ENCODE peak calls at places on chromosomes 4 and X, in seven cellular contexts. Q is GM12865, D is fibroblast of lung, F is left lung, C is psoas muscle, X is kidney epithelial cell, O is prostate gland. G is an unnamed sample.

GRCh38 chr4:1288786-1289185 is 905 bp upstream of the MAEA start:
- DNase-seq in Q (no peak), D (no peak), F (no peak), C (no peak), X (no peak), O (no peak), G (no peak)

GRCh38 chr4:108171541-108172230 is 3.0 kb upstream of the LEF1 start:
- DNase-seq in Q (peak), D (no peak), F (no peak), C (no peak), X (no peak), O (no peak), G (no peak)

GRCh38 chrX:682892-683291 is 52.3 kb downstream of the SHOX start:
- DNase-seq in Q (no peak), D (no peak), F (no peak), C (no peak), X (no peak), O (no peak), G (no peak)

GRCh38 chr4:52201705-52202104 is 150.6 kb downstream of the SPATA18 start:
- DNase-seq in Q (no peak), D (no peak), F (no peak), C (no peak), X (no peak), O (no peak), G (no peak)

GRCh38 chr4:169854090-169854489 is 96.3 kb upstream of the HPF1 start:
- DNase-seq in Q (no peak), D (no peak), F (no peak), C (no peak), X (no peak), O (no peak), G (no peak)

GRCh38 chrX:56788229-56788628 is 59.2 kb downstream of the NBDY start:
- DNase-seq in Q (no peak), D (no peak), F (peak), C (no peak), X (no peak), O (no peak), G (no peak)

GRCh38 chrX:150893936-150894335 is 4.5 kb downstream of the CD99L2 start:
- DNase-seq in Q (no peak), D (no peak), F (no peak), C (no peak), X (no peak), O (no peak), G (no peak)

GRCh38 chr4:67483868-67484602 is 61.3 kb downstream of the CENPC start:
- DNase-seq in Q (peak), D (peak), F (no peak), C (no peak), X (no peak), O (no peak), G (peak)

GRCh38 chr4:55925235-55925634 is 23.5 kb upstream of the CEP135 start:
- DNase-seq in Q (no peak), D (peak), F (no peak), C (no peak), X (no peak), O (no peak), G (peak)

GRCh38 chrX:125757794-125758564 is 408.1 kb downstream of the DCAF12L2 start:
- DNase-seq in Q (no peak), D (no peak), F (no peak), C (no peak), X (no peak), O (no peak), G (peak)

GRCh38 chr4:98720871-98721480 is 62.6 kb upstream of the TSPAN5 start:
- DNase-seq in Q (no peak), D (peak), F (no peak), C (no peak), X (no peak), O (no peak), G (no peak)

GRCh38 chr4:23388699-23389395 is 501.0 kb downstream of the PPARGC1A start:
- DNase-seq in Q (no peak), D (no peak), F (no peak), C (no peak), X (no peak), O (no peak), G (no peak)

GRCh38 chrX:45527834-45528233 is 327.2 kb upstream of the DIPK2B start:
- DNase-seq in Q (no peak), D (peak), F (no peak), C (no peak), X (no peak), O (no peak), G (peak)

GRCh38 chrX:152817082-152817744 is 13.3 kb downstream of the CETN2 start:
- DNase-seq in Q (peak), D (peak), F (no peak), C (no peak), X (no peak), O (no peak), G (peak)

GRCh38 chr4:161949941-161950725 is 213.7 kb downstream of the FSTL5 start:
- DNase-seq in Q (no peak), D (no peak), F (no peak), C (no peak), X (no peak), O (no peak), G (no peak)

GRCh38 chrX:68647156-68647957 is at the start of gene STARD8:
- DNase-seq in Q (no peak), D (peak), F (peak), C (peak), X (peak), O (no peak), G (peak)

GRCh38 chrX:154486396-154487207 is at the start of gene UBL4A:
- DNase-seq in Q (peak), D (no peak), F (peak), C (peak), X (no peak), O (peak), G (peak)

GRCh38 chrX:103565752-103566151 is 19.6 kb upstream of the TCEAL4 start:
- DNase-seq in Q (no peak), D (peak), F (no peak), C (no peak), X (peak), O (no peak), G (peak)

GRCh38 chr4:113452868-113453620 is 308.5 kb downstream of the CAMK2D start:
- DNase-seq in Q (peak), D (peak), F (no peak), C (no peak), X (no peak), O (no peak), G (peak)

GRCh38 chr4:66906314-66906713 is 639.0 kb downstream of the CENPC start:
- DNase-seq in Q (no peak), D (no peak), F (no peak), C (no peak), X (no peak), O (no peak), G (no peak)

GRCh38 chr4:74174421-74174820 is 16.5 kb downstream of the MTHFD2L start:
- DNase-seq in Q (no peak), D (no peak), F (no peak), C (no peak), X (no peak), O (no peak), G (no peak)

GRCh38 chr4:71296945-71297344 is 41.9 kb upstream of the SLC4A4 start:
- DNase-seq in Q (no peak), D (no peak), F (no peak), C (no peak), X (no peak), O (peak), G (no peak)

GRCh38 chr4:22512306-22512705 is 3.6 kb downstream of the ADGRA3 start:
- DNase-seq in Q (no peak), D (peak), F (no peak), C (no peak), X (no peak), O (no peak), G (no peak)

GRCh38 chr4:103451341-103451740 is 253.2 kb upstream of the CENPE start:
- DNase-seq in Q (no peak), D (no peak), F (no peak), C (no peak), X (no peak), O (no peak), G (no peak)

GRCh38 chr4:83852085-83852451 is 316.2 kb downstream of the GPAT3 start:
- DNase-seq in Q (no peak), D (peak), F (no peak), C (no peak), X (peak), O (no peak), G (no peak)

GRCh38 chr4:140137654-140138053 is 16.3 kb downstream of the MAML3 start:
- DNase-seq in Q (no peak), D (peak), F (no peak), C (no peak), X (no peak), O (peak), G (peak)

GRCh38 chr4:47219586-47219985 is 188.2 kb downstream of the GABRB1 start:
- DNase-seq in Q (no peak), D (no peak), F (no peak), C (no peak), X (no peak), O (no peak), G (no peak)
- H3K4me3 ChIP-seq in Q (no peak), D (no peak), F (no peak), C (no peak), X (no peak), O (no peak), G (no peak)

DNA sequence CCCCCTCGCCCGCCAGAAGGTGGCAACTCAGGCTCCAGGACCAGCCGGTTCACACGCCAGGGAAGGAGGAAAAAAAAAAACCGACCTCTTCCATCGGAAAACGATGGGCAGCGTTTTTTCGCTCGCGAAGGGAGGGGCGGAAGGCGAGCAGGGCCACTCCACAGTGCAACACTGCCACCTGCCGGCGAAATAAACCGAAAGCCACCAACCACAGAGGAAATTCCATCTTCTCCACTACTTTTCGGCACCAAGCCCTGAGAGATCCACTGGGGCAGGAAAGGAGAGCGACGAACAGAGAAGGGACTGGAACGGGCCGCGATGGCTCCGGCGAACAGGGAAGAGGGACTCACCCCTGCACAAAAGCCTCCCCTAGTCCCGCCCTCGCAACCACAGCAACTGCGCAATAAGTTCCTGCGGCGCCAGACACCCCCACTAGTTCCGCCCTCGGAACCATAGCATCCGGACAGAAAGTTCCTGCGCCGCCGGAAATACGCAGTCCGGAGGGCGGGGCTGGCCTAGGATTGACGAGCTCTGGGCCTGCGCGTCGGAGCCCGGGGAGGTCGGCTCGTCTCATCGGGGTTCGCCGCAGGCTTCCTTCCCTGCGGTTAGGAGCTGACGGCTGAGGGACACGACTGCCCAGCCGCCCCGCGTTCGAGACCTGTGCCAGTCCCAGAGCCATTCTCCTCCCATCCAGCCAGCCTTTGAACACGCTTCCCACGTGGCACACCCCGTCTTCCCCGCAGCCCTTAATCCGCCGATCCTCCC is 23.4 kb downstream of the FAM156A start:
- DNase-seq in Q (peak), D (peak), F (peak), C (peak), X (no peak), O (peak), G (peak)
- TF ChIP-seq CTCF in Q (peak), D (peak), F (peak), C (peak), X (peak), O (peak), G (peak)

GRCh38 chr4:6225469-6225868 is 25.1 kb upstream of the JAKMIP1 start:
- DNase-seq in Q (peak), D (peak), F (no peak), C (no peak), X (no peak), O (no peak), G (peak)

GRCh38 chr4:6224725-6225124 is 24.4 kb upstream of the JAKMIP1 start:
- DNase-seq in Q (no peak), D (no peak), F (no peak), C (no peak), X (no peak), O (no peak), G (no peak)

GRCh38 chr4:6227412-6228157 is 27.2 kb upstream of the JAKMIP1 start:
- DNase-seq in Q (no peak), D (no peak), F (no peak), C (no peak), X (no peak), O (no peak), G (no peak)

GRCh38 chr4:6228158-6229067 is 28.1 kb upstream of the JAKMIP1 start:
- DNase-seq in Q (no peak), D (no peak), F (no peak), C (no peak), X (no peak), O (no peak), G (no peak)

DNA sequence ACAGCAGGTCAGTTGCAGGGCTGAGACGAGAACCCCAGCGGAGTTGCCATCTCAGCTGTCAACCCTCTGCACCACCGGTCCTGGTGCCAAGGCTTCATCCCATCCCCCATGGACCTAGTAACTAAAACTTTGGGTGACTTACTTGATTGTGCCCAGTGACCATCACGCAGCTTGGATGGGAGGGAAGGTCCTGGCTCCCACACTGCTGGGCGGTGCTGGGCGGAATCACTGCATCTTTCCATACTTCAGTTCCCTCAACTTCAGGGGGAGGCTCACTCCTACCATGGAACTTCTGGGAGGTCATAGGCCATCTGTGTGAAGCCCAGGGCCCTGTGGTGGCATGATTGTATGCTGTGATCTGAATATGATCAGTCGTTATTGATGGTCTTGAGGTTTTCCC is 26.2 kb upstream of the JAKMIP1 start:
- DNase-seq in Q (no peak), D (no peak), F (no peak), C (no peak), X (no peak), O (no peak), G (no peak)
- H3K4me3 ChIP-seq in Q (no peak), D (no peak), F (no peak), C (no peak), X (no peak), O (no peak), G (no peak)

GRCh38 chr4:38740303-38740702 is 42.5 kb downstream of the TLR10 start:
- DNase-seq in Q (no peak), D (no peak), F (no peak), C (no peak), X (no peak), O (no peak), G (no peak)

GRCh38 chr4:38735870-38736269 is 46.9 kb downstream of the TLR10 start:
- DNase-seq in Q (no peak), D (no peak), F (no peak), C (no peak), X (no peak), O (no peak), G (no peak)

GRCh38 chr4:38734886-38735285 is 47.9 kb downstream of the TLR10 start:
- DNase-seq in Q (no peak), D (no peak), F (no peak), C (no peak), X (no peak), O (no peak), G (peak)

GRCh38 chr4:38743866-38744265 is 38.9 kb downstream of the TLR10 start:
- DNase-seq in Q (no peak), D (no peak), F (no peak), C (no peak), X (no peak), O (no peak), G (peak)

DNA sequence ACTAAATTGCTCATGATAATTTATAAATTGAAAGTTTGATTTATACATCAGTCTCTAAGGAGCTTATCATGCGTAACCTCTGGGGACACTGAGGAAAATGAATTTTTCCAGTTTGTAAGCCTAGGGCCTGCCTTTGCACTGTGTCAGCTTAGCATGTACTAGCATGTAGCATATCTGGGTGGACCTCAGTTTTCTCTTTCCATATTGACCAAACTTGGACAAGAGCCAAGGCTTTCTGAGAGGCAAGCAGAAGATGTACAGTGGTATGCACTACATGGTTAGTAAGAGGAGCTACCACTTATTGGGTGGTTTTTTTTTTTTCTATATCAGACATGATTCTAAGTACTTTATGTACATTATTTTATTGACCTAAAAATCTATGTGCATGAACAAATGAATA is 43.4 kb downstream of the TLR10 start:
- DNase-seq in Q (no peak), D (no peak), F (no peak), C (no peak), X (no peak), O (no peak), G (no peak)
- TF ChIP-seq CTCF in Q (no peak), D (no peak), F (no peak), C (no peak), X (no peak), O (no peak), G (no peak)

GRCh38 chrX:13658602-13659001 is 5.7 kb downstream of the TCEANC start:
- DNase-seq in Q (peak), D (peak), F (no peak), C (no peak), X (no peak), O (peak), G (peak)
- H3K4me3 ChIP-seq in Q (no peak), D (no peak), F (no peak), C (no peak), X (no peak), O (no peak), G (no peak)

DNA sequence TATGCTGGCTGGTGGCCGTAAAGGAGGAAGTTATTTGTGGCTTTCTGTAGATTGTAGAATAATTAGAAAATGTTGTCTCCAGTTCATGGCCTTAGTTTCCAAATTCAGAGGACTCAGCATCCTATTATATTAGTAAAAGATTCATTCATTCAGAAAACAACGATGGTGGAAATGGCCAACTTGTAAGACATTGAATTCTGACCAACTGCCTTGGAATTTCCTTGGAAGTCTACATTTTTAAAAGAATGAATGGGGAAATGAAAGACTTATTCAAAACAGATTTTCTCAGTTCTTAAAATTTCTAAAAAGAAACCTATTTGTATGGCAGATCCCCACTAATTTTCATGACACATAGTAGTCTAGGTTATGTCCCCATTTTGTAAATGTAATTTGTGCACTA is 561.5 kb downstream of the ANKRD50 start:
- DNase-seq in Q (no peak), D (no peak), F (no peak), C (no peak), X (no peak), O (no peak), G (no peak)
- TF ChIP-seq CTCF in Q (no peak), D (no peak), F (no peak), C (no peak), X (no peak), O (no peak), G (no peak)

G was measured in cardiac fibroblast.